ENCODE peak calls at places on chromosomes 6 and 20, in ten cellular contexts. P, W, K, I, A, D, J, L, T and E are unnamed samples. For H3K4me1, the result is how much of the 10 kb centered on the place peaks cover.

GRCh38 chr20:37807491-37807890 is 95.4 kb upstream of the VSTM2L start:
- DNase-seq in D (no peak), L (no peak), A (no peak), T (no peak), W (no peak), P (no peak), J (no peak), I (no peak), K (no peak), E (no peak)

GRCh38 chr6:46052479-46052878 is 36.8 kb upstream of the CLIC5 start:
- DNase-seq in A (no peak), T (no peak), D (no peak), I (no peak), L (no peak), P (no peak), J (no peak), W (no peak), K (no peak), E (no peak)

GRCh38 chr20:58994390-58995159 is 12.5 kb downstream of the CTSZ start:
- DNase-seq in D (no peak), J (no peak), I (no peak), W (no peak), K (no peak), A (no peak), T (no peak), L (no peak), P (no peak), E (peak)

GRCh38 chr20:60011512-60012507 is 53.6 kb downstream of the CDH26 start:
- DNase-seq in A (no peak), W (no peak), J (no peak), L (no peak), P (no peak), D (no peak), T (no peak), K (no peak), I (no peak), E (no peak)

GRCh38 chr6:57172136-57173055 is at the start of gene BAG2:
- DNase-seq in A (peak), T (peak), L (peak), W (peak), K (peak), I (peak), D (peak), P (peak), J (peak), E (peak)

GRCh38 chr20:2874456-2874855 is 1.2 kb downstream of the PTPRA start:
- DNase-seq in T (peak), J (no peak), I (no peak), W (no peak), D (peak), A (no peak), P (no peak), L (no peak), K (no peak), E (no peak)

GRCh38 chr20:46308258-46309157 is at the start of gene CDH22:
- DNase-seq in L (no peak), A (peak), I (peak), D (peak), W (peak), T (peak), K (no peak), J (peak), P (no peak), E (no peak)

GRCh38 chr20:63617092-63617875 is 9.6 kb downstream of the GMEB2 start:
- DNase-seq in A (no peak), I (no peak), D (no peak), T (no peak), P (no peak), L (no peak), W (no peak), K (no peak), J (no peak), E (no peak)

GRCh38 chr6:122755901-122756300 is 23.6 kb upstream of the FABP7 start:
- DNase-seq in L (no peak), W (no peak), A (no peak), K (no peak), P (no peak), J (no peak), D (no peak), I (no peak), T (no peak), E (no peak)

GRCh38 chr20:5170341-5170740 is 43.5 kb downstream of the CDS2 start:
- DNase-seq in L (no peak), W (no peak), J (no peak), K (no peak), D (no peak), I (no peak), T (no peak), P (no peak), A (no peak), E (no peak)

GRCh38 chr6:24228681-24229255 is 102.8 kb downstream of the NRSN1 start:
- DNase-seq in T (peak), W (no peak), P (no peak), I (no peak), K (no peak), D (no peak), J (no peak), L (no peak), A (peak), E (no peak)

GRCh38 chr6:154386848-154387717 is 30.5 kb upstream of the IPCEF1 start:
- DNase-seq in D (peak), I (no peak), L (no peak), T (no peak), J (no peak), A (no peak), W (no peak), P (no peak), K (no peak), E (no peak)

GRCh38 chr6:13045676-13046075 is 282.7 kb downstream of the TBC1D7 start:
- DNase-seq in D (no peak), T (no peak), I (no peak), L (no peak), P (no peak), K (no peak), A (no peak), W (no peak), J (no peak), E (no peak)

GRCh38 chr6:100267002-100267401 is 197.7 kb downstream of the SIM1 start:
- DNase-seq in J (no peak), A (no peak), P (no peak), I (no peak), T (no peak), K (no peak), D (no peak), L (no peak), W (no peak), E (no peak)

GRCh38 chr6:153997221-153997620 is 41.8 kb upstream of the OPRM1 start:
- DNase-seq in W (no peak), L (no peak), T (no peak), K (no peak), J (no peak), I (no peak), P (no peak), D (no peak), A (no peak), E (no peak)

GRCh38 chr20:57156050-57156770 is 110.2 kb downstream of the BMP7 start:
- DNase-seq in W (no peak), K (no peak), T (no peak), P (no peak), L (peak), A (no peak), J (no peak), D (no peak), I (no peak), E (peak)

GRCh38 chr20:57150559-57150958 is 115.9 kb downstream of the BMP7 start:
- DNase-seq in P (no peak), T (no peak), W (no peak), J (no peak), D (no peak), L (no peak), I (no peak), A (no peak), K (no peak), E (no peak)

GRCh38 chr20:57155415-57155814 is 111.0 kb downstream of the BMP7 start:
- DNase-seq in J (no peak), K (no peak), T (no peak), D (no peak), W (no peak), A (peak), P (no peak), I (no peak), L (no peak), E (peak)

GRCh38 chr20:57157106-57157691 is 109.2 kb downstream of the BMP7 start:
- DNase-seq in I (no peak), J (no peak), L (peak), W (no peak), A (no peak), P (no peak), T (no peak), D (no peak), K (no peak), E (peak)

DNA sequence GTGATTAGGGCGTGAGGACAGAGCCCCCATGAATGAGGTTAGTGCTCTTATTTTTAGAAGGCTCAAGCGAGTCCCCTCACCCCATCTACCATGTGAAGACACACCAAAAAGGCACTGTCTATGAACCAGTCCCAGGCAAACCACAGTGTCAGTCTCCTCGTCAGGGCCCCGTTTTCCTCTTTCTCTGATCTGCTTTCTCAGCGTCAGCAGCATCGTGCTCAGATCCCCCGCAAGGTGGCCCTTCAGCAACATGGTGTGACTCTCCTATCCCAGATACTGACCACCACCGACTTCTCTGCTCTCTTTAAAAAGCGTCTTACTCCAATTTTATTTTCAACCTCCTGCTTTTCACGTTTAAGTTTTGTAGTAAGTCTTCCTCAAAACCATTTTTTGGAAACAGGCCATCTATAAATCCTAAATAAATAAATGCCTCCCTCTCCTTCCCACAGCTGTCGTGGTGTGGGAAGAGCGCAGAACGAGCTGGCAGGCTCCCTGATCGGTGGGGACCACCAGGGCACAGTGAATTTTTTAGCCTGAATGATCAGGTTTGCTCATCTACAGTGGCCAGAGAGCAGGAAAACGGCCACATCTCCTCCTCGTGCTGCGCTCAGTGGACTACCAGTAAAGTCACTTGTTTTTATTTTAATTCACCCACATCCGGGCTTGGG is 113.1 kb downstream of the BMP7 start:
- DNase-seq in D (no peak), W (no peak), K (no peak), J (no peak), A (no peak), T (peak), P (no peak), L (no peak), I (no peak), E (peak)
- H3K4me1 ChIP-seq in D (under half), W (under half), K (under half), J (under half), A (under half), T (under half), P (under half), L (under half), I (under half), E (under half)

GRCh38 chr20:23206061-23206460 is 119.9 kb upstream of the CD93 start:
- DNase-seq in T (no peak), L (no peak), J (no peak), P (no peak), I (no peak), D (no peak), K (no peak), A (no peak), W (no peak), E (no peak)

GRCh38 chr20:23203951-23204730 is 118.0 kb upstream of the CD93 start:
- DNase-seq in A (no peak), T (peak), W (no peak), I (no peak), L (no peak), P (no peak), K (no peak), J (no peak), D (no peak), E (no peak)

GRCh38 chr20:23205221-23205620 is 119.1 kb upstream of the CD93 start:
- DNase-seq in A (no peak), W (no peak), K (no peak), T (no peak), L (peak), D (no peak), P (no peak), I (no peak), J (no peak), E (no peak)

GRCh38 chr20:23206995-23207394 is 120.9 kb upstream of the CD93 start:
- DNase-seq in K (no peak), T (no peak), I (no peak), W (no peak), P (no peak), A (no peak), J (no peak), L (no peak), D (no peak), E (no peak)

GRCh38 chr20:23205656-23206055 is 119.5 kb upstream of the CD93 start:
- DNase-seq in L (peak), K (no peak), D (peak), I (no peak), W (no peak), T (no peak), J (peak), P (peak), A (peak), E (no peak)
- TF ChIP-seq POLR2AphosphoS5 in L (peak), K (no peak), D (no peak), I (no peak), W (no peak), T (no peak), J (no peak), P (no peak), A (no peak), E (no peak)

DNA sequence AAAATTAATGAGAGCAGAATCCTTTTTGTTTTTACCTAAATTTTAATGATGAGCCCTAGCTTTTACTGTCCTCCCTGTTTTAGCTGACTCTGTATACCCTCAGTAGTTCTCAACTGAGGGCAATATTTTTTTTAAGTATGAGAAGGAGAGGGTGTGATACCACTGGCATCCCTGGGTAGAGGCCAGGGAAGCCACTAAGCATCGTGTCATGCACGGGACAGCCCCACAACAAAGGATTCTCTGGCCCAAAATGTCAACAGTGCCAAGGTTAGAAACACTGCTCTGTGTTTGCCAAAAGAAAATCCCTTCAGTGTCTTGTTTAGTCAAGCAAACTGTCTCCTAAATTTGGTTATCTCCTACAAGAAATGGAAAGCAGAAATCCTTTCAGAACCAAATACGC is 210.4 kb downstream of the KCNQ5 start:
- DNase-seq in L (no peak), K (no peak), P (no peak), I (no peak), W (no peak), T (no peak), J (no peak), D (no peak), A (no peak), E (no peak)
- H3K4me1 ChIP-seq in L (under half), K (under half), P (under half), I (under half), W (under half), T (under half), J (under half), D (under half), A (under half), E (under half)

GRCh38 chr6:27129095-27129815 is 118.2 kb upstream of the PRSS16 start:
- DNase-seq in P (no peak), A (no peak), I (no peak), J (no peak), K (no peak), L (no peak), D (no peak), W (no peak), T (peak), E (no peak)

GRCh38 chr6:27128796-27129094 is 118.8 kb upstream of the PRSS16 start:
- DNase-seq in I (no peak), J (no peak), T (no peak), P (no peak), K (no peak), W (no peak), A (no peak), L (no peak), D (no peak), E (no peak)

GRCh38 chr6:27127874-27128795 is 119.4 kb upstream of the PRSS16 start:
- DNase-seq in P (no peak), J (no peak), T (no peak), L (no peak), K (no peak), I (no peak), W (no peak), A (no peak), D (no peak), E (no peak)

GRCh38 chr6:27126046-27126814 is 121.3 kb upstream of the PRSS16 start:
- DNase-seq in W (no peak), L (no peak), A (no peak), I (no peak), P (no peak), T (no peak), K (no peak), J (no peak), D (no peak), E (no peak)

DNA sequence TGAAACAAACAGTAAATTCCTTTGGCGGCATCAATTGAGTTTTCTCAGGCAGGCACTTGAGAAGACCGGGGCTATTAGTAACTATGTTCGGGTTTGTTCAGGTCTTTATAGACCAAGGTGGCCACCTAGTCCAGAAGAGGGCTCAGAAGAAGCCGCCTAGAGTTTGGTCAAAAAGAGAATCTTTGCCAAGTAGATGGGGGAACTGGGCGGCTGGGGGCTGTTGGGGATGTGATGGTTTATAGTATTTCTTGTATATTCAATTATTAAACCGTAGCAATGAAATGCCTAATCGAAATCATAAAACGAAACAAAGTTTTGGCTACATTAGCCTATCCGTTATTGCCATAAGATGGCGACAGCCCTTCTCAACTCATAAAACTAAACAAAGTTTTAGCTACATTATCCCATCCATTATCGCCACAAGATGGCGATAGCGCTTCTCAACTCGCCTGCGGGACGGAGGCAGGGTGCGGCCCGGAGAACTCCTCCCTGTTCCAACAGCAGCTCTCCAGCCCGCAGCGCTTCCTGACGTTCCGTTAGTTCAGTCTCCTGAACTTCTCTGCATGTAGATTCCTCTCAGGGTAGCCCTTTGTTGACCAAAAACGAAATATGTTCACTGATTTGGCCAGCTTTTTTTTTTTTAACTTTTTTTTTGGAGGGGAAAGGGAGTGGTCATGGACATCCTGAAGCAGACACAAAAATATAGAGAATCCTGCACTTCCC is 120.5 kb upstream of the PRSS16 start:
- DNase-seq in P (peak), J (peak), I (peak), K (peak), W (peak), L (peak), T (peak), D (peak), A (peak), E (peak)
- TF ChIP-seq POLR2AphosphoS5 in P (no peak), J (peak), I (no peak), K (peak), W (no peak), L (peak), T (peak), D (peak), A (peak), E (peak)

GRCh38 chr6:109019911-109020310 is 74.7 kb downstream of the SESN1 start:
- DNase-seq in T (no peak), I (no peak), J (no peak), P (no peak), K (no peak), W (no peak), D (no peak), A (no peak), L (no peak), E (no peak)
- H3K4me1 ChIP-seq in T (under half), I (under half), J (under half), P (under half), K (under half), W (under half), D (under half), A (under half), L (under half), E (under half)

GRCh38 chr6:42820509-42821340 is 38.9 kb downstream of the BICRAL start:
- DNase-seq in L (peak), J (no peak), T (no peak), I (no peak), D (no peak), K (no peak), P (no peak), W (peak), A (no peak), E (no peak)
- TF ChIP-seq POLR2AphosphoS5 in L (peak), J (no peak), T (no peak), I (no peak), D (no peak), K (no peak), P (no peak), W (no peak), A (no peak), E (no peak)

GRCh38 chr6:15364401-15365037 is 118.7 kb downstream of the JARID2 start:
- DNase-seq in T (no peak), L (no peak), J (no peak), P (no peak), I (no peak), A (no peak), D (no peak), W (no peak), K (no peak), E (no peak)
- H3K4me1 ChIP-seq in T (half or more), L (under half), J (half or more), P (under half), I (under half), A (half or more), D (under half), W (under half), K (under half), E (half or more)

GRCh38 chr6:4645713-4646356 is 130.4 kb upstream of the CDYL start:
- DNase-seq in P (no peak), I (no peak), T (peak), W (no peak), L (no peak), D (no peak), J (no peak), K (no peak), A (no peak), E (no peak)

GRCh38 chr6:4653141-4653540 is 123.1 kb upstream of the CDYL start:
- DNase-seq in J (no peak), K (no peak), P (no peak), L (no peak), D (no peak), I (no peak), W (no peak), A (no peak), T (no peak), E (no peak)

GRCh38 chr6:4651831-4652467 is 124.3 kb upstream of the CDYL start:
- DNase-seq in W (no peak), A (no peak), T (no peak), P (no peak), K (no peak), I (no peak), D (no peak), J (no peak), L (no peak), E (no peak)

GRCh38 chr6:4647414-4648365 is 128.5 kb upstream of the CDYL start:
- DNase-seq in L (peak), K (peak), A (peak), I (peak), W (peak), P (peak), D (peak), T (peak), J (peak), E (peak)

DNA sequence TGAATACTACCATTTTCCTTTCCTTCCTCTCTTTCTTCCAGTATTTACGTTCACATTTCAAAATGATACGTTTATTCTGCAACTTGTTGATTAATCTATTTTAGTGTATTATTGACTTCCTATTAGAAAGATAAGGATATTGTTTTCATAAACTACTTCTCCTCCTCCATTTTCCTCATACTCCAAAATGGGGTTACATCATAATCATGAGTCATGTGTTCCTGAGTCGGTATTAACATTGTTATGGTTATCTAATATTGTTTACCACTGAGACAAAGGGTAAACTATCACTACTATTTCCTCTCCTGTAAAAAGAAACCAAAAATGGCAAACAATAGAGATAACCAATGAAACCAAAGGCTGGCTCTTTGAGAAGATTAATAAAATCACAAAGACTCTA is 126.5 kb upstream of the CDYL start:
- DNase-seq in W (no peak), I (no peak), A (no peak), J (no peak), K (no peak), D (peak), L (no peak), T (no peak), P (no peak), E (no peak)
- TF ChIP-seq POLR2AphosphoS5 in W (no peak), I (no peak), A (no peak), J (no peak), K (no peak), D (no peak), L (no peak), T (no peak), P (no peak), E (no peak)

GRCh38 chr20:47356220-47356525 is 326 bp downstream of the ZMYND8 start:
- DNase-seq in W (no peak), P (no peak), T (no peak), J (no peak), D (no peak), L (no peak), I (no peak), A (no peak), K (no peak), E (no peak)
- H3K4me1 ChIP-seq in W (half or more), P (half or more), T (under half), J (half or more), D (half or more), L (half or more), I (half or more), A (half or more), K (half or more), E (half or more)